ENCODE peak calls at places on chromosomes 3 and 15, in six cellular contexts. One of them, this sample, is unnamed. For H4K20me1, the result is how much of the 10 kb centered on the place peaks cover.

GRCh38 chr3:189148090-189148507 is 23.7 kb upstream of the TPRG1 start:
- DNase-seq in neural progenitor cell: peak
- DNase-seq in hepatocyte: peak
- DNase-seq in MM.1S: peak
- DNase-seq in GM23338: peak
- DNase-seq in OCI-LY7: peak
- DNase-seq in this sample: peak

GRCh38 chr15:71629147-71629760 is 181.1 kb upstream of the NR2E3 start:
- DNase-seq in neural progenitor cell: no peak
- DNase-seq in hepatocyte: no peak
- DNase-seq in MM.1S: no peak
- DNase-seq in GM23338: peak
- DNase-seq in OCI-LY7: no peak
- DNase-seq in this sample: no peak

GRCh38 chr3:47083786-47084185 is 80.1 kb downstream of the SETD2 start:
- DNase-seq in neural progenitor cell: no peak
- DNase-seq in hepatocyte: no peak
- DNase-seq in MM.1S: peak
- DNase-seq in GM23338: no peak
- DNase-seq in OCI-LY7: peak
- DNase-seq in this sample: no peak

GRCh38 chr15:83843511-83843910 is 189.6 kb downstream of the ADAMTSL3 start:
- DNase-seq in neural progenitor cell: no peak
- DNase-seq in hepatocyte: no peak
- DNase-seq in MM.1S: no peak
- DNase-seq in GM23338: no peak
- DNase-seq in OCI-LY7: no peak
- DNase-seq in this sample: peak

GRCh38 chr3:76756578-76756977 is 283.3 kb upstream of the ROBO2 start:
- DNase-seq in neural progenitor cell: no peak
- DNase-seq in hepatocyte: peak
- DNase-seq in MM.1S: no peak
- DNase-seq in GM23338: no peak
- DNase-seq in OCI-LY7: no peak
- DNase-seq in this sample: no peak

GRCh38 chr15:37873336-37873735 is 61.1 kb upstream of the TMCO5A start:
- DNase-seq in neural progenitor cell: no peak
- DNase-seq in hepatocyte: no peak
- DNase-seq in MM.1S: no peak
- DNase-seq in GM23338: peak
- DNase-seq in OCI-LY7: no peak
- DNase-seq in this sample: no peak

GRCh38 chr3:58234516-58234931 is 3.1 kb upstream of the ABHD6 start:
- DNase-seq in neural progenitor cell: no peak
- DNase-seq in hepatocyte: peak
- DNase-seq in MM.1S: no peak
- DNase-seq in GM23338: no peak
- DNase-seq in OCI-LY7: no peak
- DNase-seq in this sample: peak

GRCh38 chr15:61038387-61038786 is 190.7 kb downstream of the RORA start:
- DNase-seq in neural progenitor cell: no peak
- DNase-seq in hepatocyte: peak
- DNase-seq in MM.1S: no peak
- DNase-seq in GM23338: no peak
- DNase-seq in OCI-LY7: no peak
- DNase-seq in this sample: peak

GRCh38 chr3:128425142-128425845 is 41.4 kb downstream of the DNAJB8 start:
- DNase-seq in neural progenitor cell: no peak
- DNase-seq in hepatocyte: no peak
- DNase-seq in MM.1S: no peak
- DNase-seq in GM23338: no peak
- DNase-seq in OCI-LY7: no peak
- DNase-seq in this sample: no peak

GRCh38 chr3:186421946-186422345 is 59.9 kb upstream of the DGKG start:
- DNase-seq in neural progenitor cell: no peak
- DNase-seq in hepatocyte: no peak
- DNase-seq in MM.1S: no peak
- DNase-seq in GM23338: no peak
- DNase-seq in OCI-LY7: no peak
- DNase-seq in this sample: peak

GRCh38 chr3:129119365-129120100 is 2.1 kb downstream of the RAB43 start:
- DNase-seq in neural progenitor cell: no peak
- DNase-seq in hepatocyte: peak
- DNase-seq in MM.1S: peak
- DNase-seq in GM23338: no peak
- DNase-seq in OCI-LY7: no peak
- DNase-seq in this sample: peak

GRCh38 chr3:38084019-38084968 is 45.3 kb downstream of the DLEC1 start:
- DNase-seq in neural progenitor cell: peak
- DNase-seq in hepatocyte: peak
- DNase-seq in MM.1S: no peak
- DNase-seq in GM23338: no peak
- DNase-seq in OCI-LY7: peak
- DNase-seq in this sample: peak

GRCh38 chr15:69468241-69469121 is 15.9 kb downstream of the RPLP1 start:
- DNase-seq in neural progenitor cell: no peak
- DNase-seq in hepatocyte: peak
- DNase-seq in MM.1S: no peak
- DNase-seq in GM23338: no peak
- DNase-seq in OCI-LY7: no peak
- DNase-seq in this sample: peak

GRCh38 chr15:51077565-51078153 is 17.0 kb downstream of the TNFAIP8L3 start:
- DNase-seq in neural progenitor cell: peak
- DNase-seq in hepatocyte: peak
- DNase-seq in MM.1S: peak
- DNase-seq in GM23338: peak
- DNase-seq in OCI-LY7: peak
- DNase-seq in this sample: no peak

GRCh38 chr3:111712294-111713180 is 117.4 kb upstream of the ZBED2 start:
- DNase-seq in neural progenitor cell: peak
- DNase-seq in hepatocyte: no peak
- DNase-seq in MM.1S: no peak
- DNase-seq in GM23338: no peak
- DNase-seq in OCI-LY7: peak
- DNase-seq in this sample: no peak

GRCh38 chr3:196336319-196337145 is 1.7 kb downstream of the TM4SF19 start:
- DNase-seq in neural progenitor cell: no peak
- DNase-seq in hepatocyte: no peak
- DNase-seq in MM.1S: no peak
- DNase-seq in GM23338: no peak
- DNase-seq in OCI-LY7: no peak
- DNase-seq in this sample: no peak

GRCh38 chr3:173739716-173740115 is 342.2 kb downstream of the NLGN1 start:
- DNase-seq in neural progenitor cell: no peak
- DNase-seq in hepatocyte: no peak
- DNase-seq in MM.1S: no peak
- DNase-seq in GM23338: peak
- DNase-seq in OCI-LY7: no peak
- DNase-seq in this sample: peak

GRCh38 chr15:69394556-69395282 is 19.4 kb upstream of the KIF23 start:
- DNase-seq in neural progenitor cell: peak
- DNase-seq in hepatocyte: peak
- DNase-seq in MM.1S: peak
- DNase-seq in GM23338: peak
- DNase-seq in OCI-LY7: peak
- DNase-seq in this sample: peak

GRCh38 chr15:31503758-31504461 is 177.3 kb downstream of the KLF13 start:
- DNase-seq in neural progenitor cell: no peak
- DNase-seq in hepatocyte: no peak
- DNase-seq in MM.1S: no peak
- DNase-seq in GM23338: no peak
- DNase-seq in OCI-LY7: no peak
- DNase-seq in this sample: no peak

GRCh38 chr15:81225161-81225671 is 28.5 kb downstream of the IL16 start:
- DNase-seq in neural progenitor cell: no peak
- DNase-seq in hepatocyte: no peak
- DNase-seq in MM.1S: no peak
- DNase-seq in GM23338: no peak
- DNase-seq in OCI-LY7: no peak
- DNase-seq in this sample: no peak

GRCh38 chr3:111352585-111352984 is 189.4 kb upstream of the CD96 start:
- DNase-seq in neural progenitor cell: no peak
- DNase-seq in hepatocyte: no peak
- DNase-seq in MM.1S: no peak
- DNase-seq in GM23338: no peak
- DNase-seq in OCI-LY7: no peak
- DNase-seq in this sample: peak

GRCh38 chr15:93048759-93049161 is 40.3 kb downstream of the RGMA start:
- DNase-seq in neural progenitor cell: no peak
- DNase-seq in hepatocyte: no peak
- DNase-seq in MM.1S: no peak
- DNase-seq in GM23338: no peak
- DNase-seq in OCI-LY7: no peak
- DNase-seq in this sample: peak

GRCh38 chr3:36032180-36032895 is 348.0 kb upstream of the STAC start:
- DNase-seq in neural progenitor cell: no peak
- DNase-seq in hepatocyte: no peak
- DNase-seq in MM.1S: no peak
- DNase-seq in GM23338: no peak
- DNase-seq in OCI-LY7: no peak
- DNase-seq in this sample: no peak

DNA sequence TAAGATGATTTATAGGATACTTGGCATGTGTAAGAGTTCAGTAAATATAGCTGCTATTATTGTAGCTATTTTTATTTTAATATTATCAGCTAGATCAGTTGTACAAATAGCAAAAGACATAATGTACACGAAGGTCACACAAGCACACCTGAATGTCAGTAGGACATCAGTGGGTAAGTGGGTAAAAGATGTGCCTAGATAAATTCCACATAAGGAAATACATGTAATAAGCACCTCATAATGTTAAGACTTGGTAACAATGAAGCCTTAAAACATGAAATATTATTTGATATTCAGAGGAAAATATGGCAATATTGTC is 41.5 kb downstream of the ABHD2 start:
- DNase-seq in neural progenitor cell: no peak
- DNase-seq in hepatocyte: no peak
- DNase-seq in MM.1S: no peak
- DNase-seq in GM23338: no peak
- DNase-seq in OCI-LY7: no peak
- DNase-seq in this sample: no peak
- TF ChIP-seq EZH2phosphoT487 in neural progenitor cell: no peak
- TF ChIP-seq EZH2phosphoT487 in hepatocyte: no peak
- TF ChIP-seq EZH2phosphoT487 in MM.1S: no peak
- TF ChIP-seq EZH2phosphoT487 in GM23338: no peak
- TF ChIP-seq EZH2phosphoT487 in OCI-LY7: no peak
- TF ChIP-seq EZH2phosphoT487 in this sample: no peak

GRCh38 chr3:150384517-150385212 is 23.4 kb upstream of the TSC22D2 start:
- DNase-seq in neural progenitor cell: peak
- DNase-seq in hepatocyte: peak
- DNase-seq in MM.1S: peak
- DNase-seq in GM23338: peak
- DNase-seq in OCI-LY7: peak
- DNase-seq in this sample: no peak
- TF ChIP-seq CTCF in neural progenitor cell: peak
- TF ChIP-seq CTCF in hepatocyte: peak
- TF ChIP-seq CTCF in MM.1S: peak
- TF ChIP-seq CTCF in GM23338: peak
- TF ChIP-seq CTCF in OCI-LY7: peak
- TF ChIP-seq CTCF in this sample: no peak

GRCh38 chr3:52896613-52897012 is 735 bp downstream of the STIMATE start:
- DNase-seq in neural progenitor cell: peak
- DNase-seq in hepatocyte: peak
- DNase-seq in MM.1S: no peak
- DNase-seq in GM23338: peak
- DNase-seq in OCI-LY7: peak
- DNase-seq in this sample: peak

GRCh38 chr3:52893723-52894122 is 3.6 kb downstream of the STIMATE start:
- DNase-seq in neural progenitor cell: no peak
- DNase-seq in hepatocyte: no peak
- DNase-seq in MM.1S: no peak
- DNase-seq in GM23338: no peak
- DNase-seq in OCI-LY7: no peak
- DNase-seq in this sample: no peak

GRCh38 chr3:52895416-52895815 is 1.9 kb downstream of the STIMATE start:
- DNase-seq in neural progenitor cell: no peak
- DNase-seq in hepatocyte: no peak
- DNase-seq in MM.1S: no peak
- DNase-seq in GM23338: no peak
- DNase-seq in OCI-LY7: no peak
- DNase-seq in this sample: no peak

GRCh38 chr3:52892625-52893311 is 4.6 kb downstream of the STIMATE start:
- DNase-seq in neural progenitor cell: no peak
- DNase-seq in hepatocyte: no peak
- DNase-seq in MM.1S: peak
- DNase-seq in GM23338: no peak
- DNase-seq in OCI-LY7: no peak
- DNase-seq in this sample: no peak

DNA sequence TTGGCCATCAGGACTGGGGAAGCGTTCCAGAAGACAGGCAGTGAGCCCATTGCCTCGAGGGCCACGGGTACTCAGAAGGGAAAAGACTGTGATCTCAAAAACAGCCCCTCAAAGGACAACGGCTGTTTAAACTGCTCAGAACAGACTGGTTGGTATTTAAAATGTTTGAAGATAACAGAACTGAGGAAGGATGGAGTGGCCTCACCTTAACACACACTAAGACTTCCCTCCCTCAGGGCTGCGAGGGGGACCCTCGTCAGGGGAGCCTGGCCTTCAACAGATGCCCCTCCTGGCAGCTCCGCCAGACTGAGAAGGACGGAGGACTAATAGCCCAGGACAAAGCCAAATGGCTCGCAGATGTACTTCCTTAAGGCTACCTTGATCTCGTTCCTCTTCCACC is 2.6 kb downstream of the STIMATE start:
- DNase-seq in neural progenitor cell: no peak
- DNase-seq in hepatocyte: no peak
- DNase-seq in MM.1S: no peak
- DNase-seq in GM23338: no peak
- DNase-seq in OCI-LY7: no peak
- DNase-seq in this sample: no peak
- H4K20me1 ChIP-seq in neural progenitor cell: under half
- H4K20me1 ChIP-seq in hepatocyte: under half
- H4K20me1 ChIP-seq in MM.1S: under half
- H4K20me1 ChIP-seq in GM23338: under half
- H4K20me1 ChIP-seq in OCI-LY7: under half
- H4K20me1 ChIP-seq in this sample: under half

DNA sequence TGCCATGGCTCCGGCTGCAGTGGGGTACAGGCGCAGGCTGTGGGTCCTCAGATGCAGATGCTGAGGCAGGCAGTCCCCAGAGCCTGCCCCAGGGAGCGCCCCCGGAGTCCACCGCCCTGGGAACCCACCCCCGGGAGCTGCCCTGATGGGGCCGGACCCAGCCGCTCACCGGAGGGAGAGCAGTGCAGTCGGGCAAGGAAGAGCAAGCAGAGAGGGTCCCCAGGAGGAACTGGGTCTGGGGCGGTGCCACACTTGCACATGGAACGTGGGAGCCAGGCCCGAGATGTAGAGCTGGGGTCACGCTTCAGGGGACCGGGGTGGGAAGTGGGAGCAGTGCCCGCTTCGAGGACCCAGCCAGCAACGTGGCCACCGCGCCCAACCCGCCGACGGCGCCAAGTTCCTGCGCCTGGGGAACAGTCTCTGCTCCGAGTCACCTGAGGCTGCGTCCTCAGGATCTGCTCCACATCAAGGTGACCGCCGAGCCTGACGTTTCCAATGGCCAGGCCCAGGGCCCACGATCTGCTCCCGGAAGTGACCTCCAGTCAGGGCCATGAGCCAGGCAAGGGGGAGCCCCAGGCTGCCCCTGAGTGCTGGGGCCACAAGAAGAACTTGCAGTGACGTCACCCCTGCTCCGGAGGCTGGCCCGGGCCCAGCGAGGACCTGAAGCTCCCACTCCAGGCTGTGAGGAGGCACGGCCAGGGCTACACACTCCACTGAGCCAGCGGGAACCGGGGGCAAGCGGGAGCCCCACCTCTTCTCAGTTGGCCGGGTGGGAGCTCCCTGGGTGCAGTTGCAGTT is 27.0 kb upstream of the TFG start:
- DNase-seq in neural progenitor cell: no peak
- DNase-seq in hepatocyte: no peak
- DNase-seq in MM.1S: no peak
- DNase-seq in GM23338: peak
- DNase-seq in OCI-LY7: no peak
- DNase-seq in this sample: no peak
- TF ChIP-seq EZH2phosphoT487 in neural progenitor cell: no peak
- TF ChIP-seq EZH2phosphoT487 in hepatocyte: no peak
- TF ChIP-seq EZH2phosphoT487 in MM.1S: no peak
- TF ChIP-seq EZH2phosphoT487 in GM23338: no peak
- TF ChIP-seq EZH2phosphoT487 in OCI-LY7: no peak
- TF ChIP-seq EZH2phosphoT487 in this sample: no peak